ENCODE peak calls at places on chromosomes 12 and 14, in six cellular contexts. R is adipocyte, Z is lung, T is fibroblast of lung, X is BE2C, W is neural progenitor cell. D is an unnamed sample.

GRCh38 chr12:90897981-90898380 is 57.0 kb downstream of the CCER1 start:
- DNase-seq in T (peak; percentile 21), W (no peak), R (no peak), X (no peak), Z (no peak), D (no peak)

GRCh38 chr14:99159341-99160340 is 112.4 kb downstream of the BCL11B start:
- DNase-seq in X (no peak), W (no peak), T (no peak), R (no peak), Z (no peak), D (no peak)

GRCh38 chr14:100754020-100754419 is 27.3 kb downstream of the DLK1 start:
- DNase-seq in T (no peak), Z (no peak), R (no peak), W (no peak), X (no peak), D (no peak)

GRCh38 chr14:68564826-68565760 is 227.8 kb downstream of the ZFP36L1 start:
- DNase-seq in Z (no peak), X (no peak), R (peak; percentile 55), W (no peak), T (peak; percentile 50), D (no peak)

GRCh38 chr12:110686294-110686903 is 2.5 kb downstream of the HVCN1 start:
- DNase-seq in X (no peak), R (no peak), Z (no peak), W (no peak), T (no peak), D (no peak)

GRCh38 chr12:107536613-107537012 is 149.0 kb upstream of the PWP1 start:
- DNase-seq in X (no peak), T (peak; percentile 60), W (no peak), R (no peak), Z (no peak), D (no peak)

GRCh38 chr14:99592394-99592793 is 11.6 kb downstream of the CCDC85C start:
- DNase-seq in T (no peak), R (no peak), Z (no peak), W (no peak), X (no peak), D (no peak)

GRCh38 chr12:121784460-121784859 is 9.0 kb downstream of the RHOF start:
- DNase-seq in T (peak; percentile 94), X (no peak), R (peak; percentile 59), W (no peak), Z (no peak), D (peak; percentile 84)

GRCh38 chr12:132558861-132559623 is 51.3 kb downstream of the LRCOL1 start:
- DNase-seq in T (no peak), Z (no peak), W (peak; percentile 60), R (no peak), X (no peak), D (no peak)

GRCh38 chr12:124947561-124948398 is 33.3 kb upstream of the UBC start:
- DNase-seq in R (no peak), X (no peak), T (no peak), Z (no peak), W (no peak), D (no peak)

GRCh38 chr14:65222434-65222833 is 120.1 kb upstream of the MAX start:
- DNase-seq in Z (peak; percentile 52), T (peak; percentile 57), W (peak; percentile 67), X (peak; percentile 45), R (peak; percentile 73), D (peak; percentile 16)

GRCh38 chr14:94532462-94532861 is 23.2 kb upstream of the SERPINA12 start:
- DNase-seq in Z (no peak), R (peak; percentile 9), X (no peak), W (no peak), T (peak; percentile 45), D (no peak)

GRCh38 chr12:109448707-109449390 is 28.3 kb downstream of the KCTD10 start:
- DNase-seq in Z (no peak), R (peak; percentile 42), T (no peak), X (no peak), W (no peak), D (no peak)

GRCh38 chr14:26157517-26157916 is 440.3 kb downstream of the NOVA1 start:
- DNase-seq in Z (no peak), R (no peak), T (no peak), X (no peak), W (no peak), D (no peak)

GRCh38 chr14:51354846-51355245 is 114.8 kb downstream of the TMX1 start:
- DNase-seq in X (no peak), T (no peak), Z (no peak), R (no peak), W (peak; percentile 51), D (no peak)

GRCh38 chr14:98292191-98292590 is 979.8 kb downstream of the BCL11B start:
- DNase-seq in T (no peak), X (no peak), W (no peak), Z (no peak), R (no peak), D (no peak)

GRCh38 chr12:58496411-58496810 is 423.9 kb downstream of the LRIG3 start:
- DNase-seq in Z (no peak), R (no peak), T (peak; percentile 51), X (no peak), W (no peak), D (no peak)

GRCh38 chr14:99621948-99622347 is 17.9 kb upstream of the CCDC85C start:
- DNase-seq in W (no peak), X (no peak), Z (no peak), R (no peak), T (no peak), D (no peak)

GRCh38 chr14:95705518-95705917 is 8.4 kb downstream of the TCL1A start:
- DNase-seq in Z (no peak), W (no peak), T (no peak), X (no peak), R (no peak), D (no peak)

GRCh38 chr14:63563370-63564026 is 20.3 kb upstream of the PPP2R5E start:
- DNase-seq in R (peak; percentile 65), W (no peak), Z (no peak), X (peak; percentile 46), T (peak; percentile 55), D (no peak)

GRCh38 chr14:59454131-59454530 is 11.0 kb downstream of the GPR135 start:
- DNase-seq in X (no peak), W (no peak), T (peak; percentile 98), Z (no peak), R (peak; percentile 92), D (peak; percentile 70)

GRCh38 chr12:124413401-124413800 is 118.5 kb downstream of the RFLNA start:
- DNase-seq in Z (no peak), T (no peak), W (no peak), X (peak; percentile 60), R (no peak), D (no peak)

GRCh38 chr12:52338241-52338960 is 17.2 kb upstream of the KRT83 start:
- DNase-seq in Z (no peak), W (no peak), R (no peak), T (peak; percentile 6), X (no peak), D (peak; percentile 59)

GRCh38 chr14:68291820-68292219 is 472.2 kb downstream of the RAD51B start:
- DNase-seq in X (peak; percentile 31), Z (no peak), W (no peak), T (no peak), R (no peak), D (no peak)

GRCh38 chr12:45235087-45236025 is 19.5 kb downstream of the ANO6 start:
- DNase-seq in Z (peak; percentile 35), R (peak; percentile 70), W (peak; percentile 24), X (no peak), T (peak; percentile 87), D (peak; percentile 75)
- H3K4me3 ChIP-seq in Z (no peak overlapping the region), R (peak overlapping the region; percentile 65), W (no peak overlapping the region), X (no peak overlapping the region), T (no peak overlapping the region), D (no peak overlapping the region)

DNA sequence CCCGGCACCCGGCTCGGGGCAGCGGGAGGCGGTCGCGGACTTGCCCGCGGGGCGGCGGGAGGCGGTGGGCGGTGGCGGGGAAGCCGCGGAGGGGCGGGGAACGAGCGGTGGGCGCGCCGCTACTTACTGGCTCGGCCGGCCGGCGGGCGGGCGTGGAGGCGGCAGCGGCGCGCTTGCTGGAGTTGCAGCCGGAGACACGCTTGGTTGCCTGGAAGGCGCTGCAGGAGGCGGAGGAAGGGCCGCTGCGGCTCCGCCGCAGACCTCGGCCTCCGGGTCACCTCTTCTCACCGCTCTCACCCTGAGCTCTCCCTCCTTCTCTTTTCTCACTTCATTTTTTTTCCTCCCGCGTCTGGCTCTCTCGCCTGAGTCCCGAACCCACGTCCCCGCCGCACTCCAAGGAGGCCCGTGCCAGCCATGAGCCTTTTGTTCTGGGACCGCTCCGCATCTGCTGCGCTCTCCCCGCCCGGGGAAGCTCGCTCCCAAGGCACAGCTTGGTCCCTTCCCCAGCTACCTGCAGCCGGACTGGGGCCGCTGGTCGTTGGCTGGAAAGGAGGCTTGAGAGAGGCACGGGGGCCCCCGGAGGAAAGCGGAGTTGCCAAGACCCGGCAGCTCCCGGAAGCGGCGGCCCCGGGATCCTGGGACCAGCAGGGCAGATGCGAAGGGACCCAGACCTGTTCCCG is 591 bp upstream of the KCNK10 start:
- DNase-seq in R (peak; percentile 42), X (peak; percentile 78), Z (no peak), W (peak; percentile 87), T (peak; percentile 41), D (peak; percentile 38)
- H3K27me3 ChIP-seq in R (peaks cover 85% of the 10 kb centered on the region), X (peaks cover 73% of the 10 kb centered on the region), Z (peaks cover 23% of the 10 kb centered on the region), W (peaks cover 98% of the 10 kb centered on the region), T (peaks cover 37% of the 10 kb centered on the region), D (peaks cover 27% of the 10 kb centered on the region)

GRCh38 chr14:74940956-74941565 is 14.3 kb downstream of the PGF start:
- DNase-seq in Z (no peak), R (no peak), W (no peak), T (no peak), X (no peak), D (no peak)
- H3K4me3 ChIP-seq in Z (no peak overlapping the region), R (no peak overlapping the region), W (no peak overlapping the region), T (no peak overlapping the region), X (no peak overlapping the region), D (no peak overlapping the region)

DNA sequence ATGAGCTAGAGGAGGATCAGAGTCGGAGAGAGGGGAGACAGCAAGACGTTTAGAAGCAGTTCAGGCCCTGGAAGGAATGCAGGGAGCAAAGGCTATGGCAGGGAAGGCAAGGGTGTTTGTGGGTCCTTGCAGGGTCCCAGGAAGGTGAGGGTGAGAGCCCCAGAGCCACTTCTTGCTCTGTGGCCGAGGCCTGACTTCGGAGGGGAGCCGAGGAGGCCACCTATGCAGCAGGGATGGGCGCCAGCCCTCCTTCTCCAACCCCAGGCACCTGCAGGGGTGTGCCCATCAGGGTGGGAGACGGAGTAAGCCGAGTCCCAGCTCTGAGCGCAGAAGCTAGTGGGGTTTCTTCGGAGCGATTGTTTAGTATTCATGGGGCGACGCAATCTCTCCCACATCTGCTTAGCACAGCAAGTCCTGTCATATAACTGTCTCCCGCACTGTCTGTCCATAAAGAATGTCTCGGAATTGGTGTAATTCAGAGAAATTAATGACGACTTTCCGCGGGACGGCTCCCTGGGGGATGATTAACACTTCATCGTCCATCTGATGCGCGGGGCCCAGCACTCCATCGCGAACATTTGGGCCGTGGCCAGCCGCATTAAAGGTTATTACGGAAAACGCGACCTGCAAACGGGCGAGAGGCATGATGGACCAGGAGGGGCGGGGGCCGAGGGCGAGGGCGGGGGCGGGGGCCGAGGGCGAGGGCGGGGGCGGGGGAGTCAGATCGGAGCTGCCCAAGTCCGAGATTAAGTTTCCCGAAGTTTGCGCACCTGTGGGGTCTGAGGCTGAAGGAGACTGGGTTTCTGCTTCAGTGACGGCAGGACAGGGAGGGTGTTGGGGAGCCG is 12.3 kb upstream of the CALCOCO1 start:
- DNase-seq in R (peak; percentile 25), T (no peak), X (no peak), W (no peak), Z (no peak), D (no peak)
- H3K27me3 ChIP-seq in R (peaks cover 62% of the 10 kb centered on the region), T (peaks cover 54% of the 10 kb centered on the region), X (peaks cover 70% of the 10 kb centered on the region), W (peaks cover 97% of the 10 kb centered on the region), Z (no peaks in the 10 kb centered on the region), D (no peaks in the 10 kb centered on the region)

D was measured in MG63.